ENCODE peak calls at places on chromosome 18, in seven cellular contexts. One of them, this sample, is unnamed. For H3K4me1, the result is how much of the 10 kb centered on the place peaks cover.

GRCh38 chr18:79785831-79786230 is 11.9 kb upstream of the KCNG2 start:
- DNase-seq in ovary: no peak
- DNase-seq in transverse colon: no peak
- DNase-seq in PC-9: no peak
- DNase-seq in A549: no peak
- DNase-seq in heart right ventricle: no peak
- DNase-seq in Panc1: no peak
- DNase-seq in this sample: no peak

GRCh38 chr18:33733376-33733775 is 155.4 kb downstream of the ASXL3 start:
- DNase-seq in transverse colon: no peak
- DNase-seq in PC-9: no peak
- DNase-seq in ovary: no peak
- DNase-seq in A549: no peak
- DNase-seq in Panc1: no peak
- DNase-seq in heart right ventricle: no peak
- DNase-seq in this sample: no peak

GRCh38 chr18:2534906-2535305 is 36.4 kb downstream of the METTL4 start:
- DNase-seq in A549: no peak
- DNase-seq in Panc1: no peak
- DNase-seq in ovary: no peak
- DNase-seq in PC-9: no peak
- DNase-seq in heart right ventricle: no peak
- DNase-seq in transverse colon: no peak
- DNase-seq in this sample: no peak

GRCh38 chr18:26489881-26490280 is 58.5 kb downstream of the KCTD1 start:
- DNase-seq in Panc1: no peak
- DNase-seq in transverse colon: no peak
- DNase-seq in A549: no peak
- DNase-seq in ovary: no peak
- DNase-seq in PC-9: no peak
- DNase-seq in heart right ventricle: no peak
- DNase-seq in this sample: no peak

GRCh38 chr18:62425465-62426190 is 97.2 kb upstream of the ZCCHC2 start:
- DNase-seq in A549: peak
- DNase-seq in heart right ventricle: no peak
- DNase-seq in ovary: peak
- DNase-seq in PC-9: peak
- DNase-seq in transverse colon: peak
- DNase-seq in Panc1: peak
- DNase-seq in this sample: no peak

GRCh38 chr18:25962919-25963318 is 127.5 kb downstream of the SS18 start:
- DNase-seq in A549: no peak
- DNase-seq in Panc1: no peak
- DNase-seq in transverse colon: no peak
- DNase-seq in ovary: no peak
- DNase-seq in PC-9: no peak
- DNase-seq in heart right ventricle: no peak
- DNase-seq in this sample: no peak

GRCh38 chr18:48616484-48617255 is 77.8 kb downstream of the CTIF start:
- DNase-seq in A549: no peak
- DNase-seq in Panc1: no peak
- DNase-seq in ovary: no peak
- DNase-seq in heart right ventricle: no peak
- DNase-seq in transverse colon: no peak
- DNase-seq in PC-9: no peak
- DNase-seq in this sample: no peak

GRCh38 chr18:51614033-51614432 is 416.6 kb upstream of the MEX3C start:
- DNase-seq in Panc1: peak
- DNase-seq in PC-9: peak
- DNase-seq in heart right ventricle: no peak
- DNase-seq in A549: peak
- DNase-seq in transverse colon: no peak
- DNase-seq in ovary: no peak
- DNase-seq in this sample: no peak

GRCh38 chr18:74540689-74541421 is 6.6 kb downstream of the CNDP1 start:
- DNase-seq in heart right ventricle: no peak
- DNase-seq in Panc1: no peak
- DNase-seq in ovary: no peak
- DNase-seq in PC-9: no peak
- DNase-seq in A549: no peak
- DNase-seq in transverse colon: peak
- DNase-seq in this sample: no peak

GRCh38 chr18:49869354-49869753 is 56.0 kb upstream of the ACAA2 start:
- DNase-seq in A549: no peak
- DNase-seq in PC-9: no peak
- DNase-seq in transverse colon: no peak
- DNase-seq in Panc1: no peak
- DNase-seq in ovary: no peak
- DNase-seq in heart right ventricle: no peak
- DNase-seq in this sample: no peak

GRCh38 chr18:25686960-25687520 is 335.1 kb upstream of the ZNF521 start:
- DNase-seq in A549: no peak
- DNase-seq in Panc1: no peak
- DNase-seq in ovary: no peak
- DNase-seq in heart right ventricle: no peak
- DNase-seq in PC-9: no peak
- DNase-seq in transverse colon: no peak
- DNase-seq in this sample: no peak

GRCh38 chr18:4144201-4144600 is 310.9 kb downstream of the DLGAP1 start:
- DNase-seq in Panc1: no peak
- DNase-seq in transverse colon: no peak
- DNase-seq in heart right ventricle: no peak
- DNase-seq in ovary: no peak
- DNase-seq in PC-9: no peak
- DNase-seq in A549: no peak
- DNase-seq in this sample: no peak

GRCh38 chr18:63182861-63183260 is 136.7 kb downstream of the BCL2 start:
- DNase-seq in ovary: no peak
- DNase-seq in PC-9: no peak
- DNase-seq in heart right ventricle: no peak
- DNase-seq in transverse colon: no peak
- DNase-seq in A549: no peak
- DNase-seq in Panc1: no peak
- DNase-seq in this sample: peak

GRCh38 chr18:62987859-62988258 is 272.5 kb downstream of the PHLPP1 start:
- DNase-seq in Panc1: no peak
- DNase-seq in PC-9: no peak
- DNase-seq in heart right ventricle: no peak
- DNase-seq in ovary: no peak
- DNase-seq in transverse colon: no peak
- DNase-seq in A549: no peak
- DNase-seq in this sample: no peak

GRCh38 chr18:37393945-37394609 is 171.5 kb downstream of the CELF4 start:
- DNase-seq in A549: peak
- DNase-seq in Panc1: no peak
- DNase-seq in ovary: peak
- DNase-seq in heart right ventricle: peak
- DNase-seq in PC-9: no peak
- DNase-seq in transverse colon: peak
- DNase-seq in this sample: peak

GRCh38 chr18:48896875-48897511 is 53.8 kb downstream of the SMAD7 start:
- DNase-seq in transverse colon: peak
- DNase-seq in PC-9: peak
- DNase-seq in ovary: no peak
- DNase-seq in heart right ventricle: peak
- DNase-seq in Panc1: no peak
- DNase-seq in A549: no peak
- DNase-seq in this sample: peak

GRCh38 chr18:74337155-74337911 is 21.7 kb downstream of the C18orf63 start:
- DNase-seq in Panc1: no peak
- DNase-seq in A549: no peak
- DNase-seq in transverse colon: no peak
- DNase-seq in heart right ventricle: no peak
- DNase-seq in ovary: no peak
- DNase-seq in PC-9: no peak
- DNase-seq in this sample: no peak

GRCh38 chr18:76571689-76572088 is 76.6 kb upstream of the ZNF516 start:
- DNase-seq in transverse colon: no peak
- DNase-seq in PC-9: no peak
- DNase-seq in heart right ventricle: no peak
- DNase-seq in Panc1: no peak
- DNase-seq in ovary: no peak
- DNase-seq in A549: no peak
- DNase-seq in this sample: no peak
- H3K4me1 ChIP-seq in transverse colon: under half
- H3K4me1 ChIP-seq in PC-9: under half
- H3K4me1 ChIP-seq in heart right ventricle: under half
- H3K4me1 ChIP-seq in Panc1: under half
- H3K4me1 ChIP-seq in ovary: under half
- H3K4me1 ChIP-seq in A549: under half
- H3K4me1 ChIP-seq in this sample: under half

DNA sequence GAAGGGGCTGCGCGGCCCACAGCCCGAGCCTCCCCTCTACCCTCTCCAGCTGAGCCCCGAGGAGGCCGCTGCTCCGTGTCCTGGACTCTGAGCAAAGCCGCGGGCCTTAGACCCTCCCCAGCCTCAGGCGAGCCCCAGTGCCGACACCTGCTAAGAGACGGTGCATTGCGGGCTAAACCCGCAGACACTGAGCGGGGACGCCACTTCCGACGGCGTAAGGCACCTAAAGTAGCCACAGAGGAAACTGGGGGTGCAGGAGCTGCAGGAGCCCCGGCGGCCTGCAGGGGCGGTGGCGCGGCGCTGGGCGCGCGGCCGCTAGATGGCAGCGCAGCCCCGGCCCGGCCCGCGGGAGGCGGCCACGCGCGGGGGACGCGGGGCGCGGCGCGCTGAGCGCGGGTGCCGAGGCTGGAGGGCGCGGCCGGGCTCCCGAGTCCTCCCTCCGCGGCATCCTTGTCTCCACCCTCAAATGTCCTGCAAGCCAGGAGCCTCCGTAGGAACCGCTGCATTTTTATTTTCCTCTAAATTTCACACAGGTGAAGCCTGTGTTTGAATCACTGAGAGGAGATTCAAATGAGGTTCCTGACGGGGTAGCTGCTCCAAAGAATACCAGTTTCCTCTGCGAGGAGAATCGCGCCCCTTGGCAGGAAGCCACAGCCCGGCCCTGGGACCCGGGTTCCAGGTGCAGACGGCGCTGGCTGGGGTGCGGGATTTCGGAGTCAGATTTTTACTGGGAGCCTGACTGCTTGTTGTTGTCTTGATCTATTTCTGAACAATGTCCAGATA is 650.5 kb downstream of the GALR1 start:
- DNase-seq in A549: peak
- DNase-seq in PC-9: no peak
- DNase-seq in heart right ventricle: peak
- DNase-seq in ovary: peak
- DNase-seq in Panc1: peak
- DNase-seq in transverse colon: peak
- DNase-seq in this sample: peak
- TF ChIP-seq CTCF in A549: peak
- TF ChIP-seq CTCF in PC-9: peak
- TF ChIP-seq CTCF in heart right ventricle: peak
- TF ChIP-seq CTCF in ovary: peak
- TF ChIP-seq CTCF in Panc1: peak
- TF ChIP-seq CTCF in transverse colon: peak
- TF ChIP-seq CTCF in this sample: peak

DNA sequence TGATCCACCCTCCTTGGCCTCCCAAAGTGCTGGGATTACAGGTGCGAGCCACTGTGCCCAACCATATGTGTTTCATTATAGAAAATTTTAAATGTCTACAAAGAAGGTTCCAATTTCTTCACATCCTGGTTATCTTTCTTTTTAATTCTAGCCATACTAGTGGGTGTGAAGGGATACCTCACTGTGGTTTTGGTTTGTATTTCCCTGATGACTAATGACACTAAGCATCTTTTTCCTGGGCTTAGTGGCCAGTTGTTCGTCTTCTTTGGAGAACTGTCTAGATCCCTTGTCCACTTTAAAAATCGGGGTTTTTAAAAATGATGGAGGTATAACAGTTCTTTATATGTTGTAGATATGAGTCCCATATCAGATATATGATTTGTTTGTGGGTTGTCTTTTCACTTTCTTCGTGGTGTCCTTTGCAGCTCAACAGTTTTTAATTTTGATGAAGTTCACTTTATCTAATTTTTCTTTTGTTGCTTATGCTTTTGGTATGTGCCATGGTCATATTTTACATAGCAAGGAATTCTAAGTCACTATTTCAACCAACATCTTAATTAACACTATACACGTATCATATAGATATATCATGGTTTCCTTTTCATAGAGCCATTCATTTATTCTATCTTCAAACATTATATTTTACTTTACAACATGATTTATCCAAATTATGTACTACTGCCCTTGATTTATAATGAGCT is 135.0 kb upstream of the RIOK3 start:
- DNase-seq in PC-9: peak
- DNase-seq in Panc1: no peak
- DNase-seq in ovary: no peak
- DNase-seq in A549: no peak
- DNase-seq in transverse colon: no peak
- DNase-seq in heart right ventricle: no peak
- DNase-seq in this sample: no peak
- H3K4me1 ChIP-seq in PC-9: under half
- H3K4me1 ChIP-seq in Panc1: under half
- H3K4me1 ChIP-seq in ovary: under half
- H3K4me1 ChIP-seq in A549: under half
- H3K4me1 ChIP-seq in transverse colon: under half
- H3K4me1 ChIP-seq in heart right ventricle: under half
- H3K4me1 ChIP-seq in this sample: under half

GRCh38 chr18:28018361-28018760 is 158.6 kb downstream of the CDH2 start:
- DNase-seq in A549: no peak
- DNase-seq in transverse colon: no peak
- DNase-seq in ovary: no peak
- DNase-seq in heart right ventricle: no peak
- DNase-seq in PC-9: no peak
- DNase-seq in Panc1: no peak
- DNase-seq in this sample: no peak

GRCh38 chr18:28015671-28016070 is 161.3 kb downstream of the CDH2 start:
- DNase-seq in ovary: no peak
- DNase-seq in heart right ventricle: no peak
- DNase-seq in transverse colon: no peak
- DNase-seq in Panc1: no peak
- DNase-seq in PC-9: no peak
- DNase-seq in A549: no peak
- DNase-seq in this sample: no peak

GRCh38 chr18:28007841-28008240 is 169.1 kb downstream of the CDH2 start:
- DNase-seq in A549: no peak
- DNase-seq in ovary: no peak
- DNase-seq in PC-9: no peak
- DNase-seq in Panc1: no peak
- DNase-seq in heart right ventricle: no peak
- DNase-seq in transverse colon: no peak
- DNase-seq in this sample: no peak

GRCh38 chr18:28009589-28009988 is 167.3 kb downstream of the CDH2 start:
- DNase-seq in Panc1: no peak
- DNase-seq in heart right ventricle: no peak
- DNase-seq in transverse colon: no peak
- DNase-seq in PC-9: no peak
- DNase-seq in ovary: no peak
- DNase-seq in A549: no peak
- DNase-seq in this sample: no peak

DNA sequence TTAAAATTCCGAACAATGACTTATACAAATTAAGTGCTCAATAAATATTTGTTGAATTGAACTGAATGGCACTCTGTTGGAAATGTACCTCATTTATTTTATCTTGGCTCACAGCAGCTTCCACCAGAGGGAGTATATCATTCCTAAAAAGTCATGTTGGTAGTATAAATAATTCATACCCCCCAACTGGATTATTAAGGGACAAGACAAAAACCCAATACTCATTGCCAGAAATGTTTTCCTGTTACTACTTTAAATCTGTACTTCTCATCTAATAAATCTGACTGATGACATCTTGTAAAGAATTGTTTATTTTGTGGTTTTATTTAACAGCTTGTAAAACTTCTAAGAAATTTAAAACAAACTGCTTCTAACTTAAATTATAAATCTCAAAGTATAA is 163.9 kb downstream of the CDH2 start:
- DNase-seq in Panc1: no peak
- DNase-seq in heart right ventricle: no peak
- DNase-seq in PC-9: no peak
- DNase-seq in transverse colon: no peak
- DNase-seq in A549: no peak
- DNase-seq in ovary: no peak
- DNase-seq in this sample: no peak
- TF ChIP-seq CTCF in Panc1: peak
- TF ChIP-seq CTCF in heart right ventricle: peak
- TF ChIP-seq CTCF in PC-9: peak
- TF ChIP-seq CTCF in transverse colon: no peak
- TF ChIP-seq CTCF in A549: peak
- TF ChIP-seq CTCF in ovary: no peak
- TF ChIP-seq CTCF in this sample: no peak

This sample was measured in mucosa of descending colon.